ENCODE peak calls at places on chromosomes 11 and 22, in seven cellular contexts. Z is A549, O is astrocyte of the spinal cord, H is MM.1S, Q is AG09309, L is fibroblast of the aortic adventitia, X is AG10803. G is an unnamed sample.
A peak's percentile ranks its signal among the peaks of the same experiment; 100 is the strongest.

GRCh38 chr11:114085965-114086364 is 26.5 kb downstream of the ZBTB16 start:
- DNase-seq in Z (no peak), O (no peak), H (no peak), Q (no peak), L (no peak), X (no peak), G (no peak)

GRCh38 chr11:47980093-47980906 is at the start of gene PTPRJ:
- DNase-seq in Z (peak; percentile 73), O (peak; percentile 64), H (peak; percentile 45), Q (no peak), L (peak; percentile 37), X (peak; percentile 50), G (peak; percentile 65)

GRCh38 chr11:47144541-47144940 is 32.1 kb downstream of the ARFGAP2 start:
- DNase-seq in Z (no peak), O (no peak), H (no peak), Q (no peak), L (no peak), X (no peak), G (no peak)

GRCh38 chr11:85076535-85077330 is 550.4 kb downstream of the DLG2 start:
- DNase-seq in Z (no peak), O (peak; percentile 64), H (peak; percentile 76), Q (no peak), L (peak; percentile 67), X (peak; percentile 49), G (peak; percentile 3)

GRCh38 chr11:9001736-9002135 is 2.1 kb downstream of the NRIP3 start:
- DNase-seq in Z (no peak), O (peak; percentile 84), H (no peak), Q (peak; percentile 48), L (peak; percentile 71), X (peak; percentile 80), G (peak; percentile 92)

GRCh38 chr11:65817312-65817814 is 16.4 kb upstream of the SNX32 start:
- DNase-seq in Z (no peak), O (peak; percentile 6), H (no peak), Q (no peak), L (peak; percentile 27), X (no peak), G (peak; percentile 16)

GRCh38 chr22:35191412-35191811 is 65.9 kb upstream of the HMGXB4 start:
- DNase-seq in Z (no peak), O (peak; percentile 57), H (no peak), Q (peak; percentile 8), L (no peak), X (peak; percentile 34), G (peak; percentile 33)

GRCh38 chr11:32527191-32527590 is 56.4 kb upstream of the EIF3M start:
- DNase-seq in Z (no peak), O (peak; percentile 3), H (no peak), Q (no peak), L (no peak), X (no peak), G (no peak)

GRCh38 chr11:135008001-135008405 is 596.0 kb upstream of the B3GAT1 start:
- DNase-seq in Z (no peak), O (no peak), H (no peak), Q (no peak), L (no peak), X (no peak), G (no peak)

GRCh38 chr22:17083255-17083654 is 1.5 kb upstream of the IL17RA start:
- DNase-seq in Z (no peak), O (no peak), H (no peak), Q (no peak), L (no peak), X (no peak), G (no peak)

GRCh38 chr22:49181942-49182341 is 645.7 kb downstream of the BRD1 start:
- DNase-seq in Z (no peak), O (no peak), H (no peak), Q (no peak), L (no peak), X (no peak), G (no peak)

GRCh38 chr11:85531498-85531897 is 95.6 kb downstream of the DLG2 start:
- DNase-seq in Z (no peak), O (no peak), H (no peak), Q (no peak), L (no peak), X (no peak), G (no peak)

GRCh38 chr11:32297629-32298028 is 137.7 kb downstream of the WT1 start:
- DNase-seq in Z (peak; percentile 57), O (peak; percentile 36), H (peak; percentile 49), Q (peak; percentile 45), L (peak; percentile 64), X (peak; percentile 61), G (peak; percentile 69)

GRCh38 chr22:24426859-24427499 is 420 bp upstream of the ADORA2A start:
- DNase-seq in Z (no peak), O (no peak), H (no peak), Q (no peak), L (no peak), X (no peak), G (no peak)

GRCh38 chr11:110070176-110070575 is 23.0 kb upstream of the ZC3H12C start:
- DNase-seq in Z (no peak), O (no peak), H (no peak), Q (no peak), L (peak; percentile 25), X (no peak), G (no peak)

GRCh38 chr22:50731811-50732624 is 6.0 kb upstream of the ACR start:
- DNase-seq in Z (peak; percentile 48), O (no peak), H (peak; percentile 68), Q (no peak), L (peak; percentile 34), X (peak; percentile 44), G (peak; percentile 50)

GRCh38 chr11:15500643-15501042 is 385.9 kb downstream of the INSC start:
- DNase-seq in Z (no peak), O (no peak), H (no peak), Q (no peak), L (no peak), X (no peak), G (no peak)

GRCh38 chr11:76119032-76119431 is 87.3 kb downstream of the WNT11 start:
- DNase-seq in Z (no peak), O (no peak), H (no peak), Q (no peak), L (no peak), X (no peak), G (no peak)
- TF ChIP-seq CTCF in Z (no peak), O (no peak), H (no peak), Q (peak; percentile 7), L (no peak), X (no peak), G (no peak)

DNA sequence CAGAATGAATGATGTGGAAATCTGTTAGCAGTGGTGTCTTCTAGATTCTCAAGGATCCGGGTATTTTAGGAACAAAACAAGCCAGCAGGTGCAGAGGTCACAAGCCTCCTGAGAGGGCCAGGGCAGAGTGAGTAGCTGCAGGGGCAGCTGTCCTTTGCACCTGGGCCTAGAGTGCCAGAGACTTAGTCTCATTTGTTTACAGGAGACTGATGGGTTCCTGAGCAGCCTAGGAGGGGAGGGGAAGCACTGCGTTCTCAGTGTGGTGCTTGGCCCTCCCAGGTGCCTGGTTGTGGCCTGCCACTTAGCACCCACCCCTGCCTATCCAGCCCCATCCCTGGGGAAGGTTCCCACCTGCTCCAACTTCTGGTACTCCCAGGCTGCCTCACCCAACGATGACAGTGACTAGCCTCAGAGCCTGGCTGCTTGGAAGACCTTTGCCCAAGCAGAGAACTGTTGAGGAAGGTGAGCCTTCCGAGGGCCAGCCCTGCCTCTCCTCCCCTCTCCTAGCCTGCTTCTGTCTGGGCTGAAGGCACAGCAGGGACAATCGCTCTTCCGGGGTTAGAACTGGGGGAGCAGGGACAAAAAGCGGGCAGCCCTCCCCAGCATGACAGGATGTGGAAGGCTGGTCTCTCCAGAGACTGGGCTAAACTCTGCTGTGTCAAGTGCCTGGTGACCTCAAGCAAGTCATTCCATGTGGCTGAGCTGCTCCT is 10.1 kb downstream of the KCNQ1OT1 start:
- DNase-seq in Z (no peak), O (no peak), H (peak; percentile 50), Q (no peak), L (no peak), X (no peak), G (no peak)
- H3K4me3 ChIP-seq in Z (no peak overlapping the region), O (no peak overlapping the region), H (no peak overlapping the region), Q (no peak overlapping the region), L (no peak overlapping the region), X (no peak overlapping the region), G (no peak overlapping the region)

GRCh38 chr11:6568191-6568918 is 35.1 kb downstream of the RRP8 start:
- DNase-seq in Z (no peak), O (peak; percentile 73), H (peak; percentile 26), Q (no peak), L (peak; percentile 85), X (peak; percentile 57), G (peak; percentile 87)
- TF ChIP-seq CTCF in Z (no peak), O (peak; percentile 15), H (no peak), Q (peak; percentile 6), L (no peak), X (no peak), G (no peak)

GRCh38 chr22:22521631-22522030 is 1.6 kb upstream of the ZNF280A start:
- DNase-seq in Z (no peak), O (no peak), H (no peak), Q (no peak), L (no peak), X (no peak), G (no peak)

GRCh38 chr22:22520020-22520656 is at the start of gene ZNF280A:
- DNase-seq in Z (peak; percentile 67), O (peak; percentile 3), H (no peak), Q (no peak), L (peak; percentile 19), X (no peak), G (peak; percentile 59)

GRCh38 chr22:22516992-22517391 is 3.1 kb downstream of the ZNF280A start:
- DNase-seq in Z (no peak), O (no peak), H (no peak), Q (no peak), L (no peak), X (no peak), G (no peak)

GRCh38 chr22:22520667-22521602 is 865 bp upstream of the ZNF280A start:
- DNase-seq in Z (no peak), O (no peak), H (peak; percentile 17), Q (no peak), L (peak; percentile 10), X (no peak), G (peak; percentile 13)

DNA sequence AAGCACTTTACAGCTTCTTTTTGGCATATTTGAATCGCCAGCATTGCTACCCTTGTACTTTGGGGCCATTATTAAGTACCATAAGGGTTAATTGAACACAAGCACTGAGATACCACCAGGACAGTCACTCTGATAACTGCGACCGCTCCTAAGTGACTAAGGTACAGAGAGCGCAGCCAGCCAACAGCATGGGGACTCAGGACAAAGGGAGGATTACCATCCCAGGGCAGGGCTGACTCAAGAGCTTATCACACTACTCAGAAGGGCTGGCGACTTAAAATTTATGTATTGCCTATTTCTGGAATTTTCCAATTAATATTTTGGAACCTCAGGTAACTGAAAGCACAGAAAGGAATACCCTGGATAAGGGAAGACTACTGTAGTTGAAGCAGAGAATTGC is 479 bp downstream of the ZNF280A start:
- DNase-seq in Z (peak; percentile 18), O (no peak), H (no peak), Q (no peak), L (no peak), X (no peak), G (no peak)
- H3K4me3 ChIP-seq in Z (peak overlapping the region; percentile 54), O (no peak overlapping the region), H (no peak overlapping the region), Q (no peak overlapping the region), L (no peak overlapping the region), X (no peak overlapping the region), G (peak overlapping the region; percentile 21)

DNA sequence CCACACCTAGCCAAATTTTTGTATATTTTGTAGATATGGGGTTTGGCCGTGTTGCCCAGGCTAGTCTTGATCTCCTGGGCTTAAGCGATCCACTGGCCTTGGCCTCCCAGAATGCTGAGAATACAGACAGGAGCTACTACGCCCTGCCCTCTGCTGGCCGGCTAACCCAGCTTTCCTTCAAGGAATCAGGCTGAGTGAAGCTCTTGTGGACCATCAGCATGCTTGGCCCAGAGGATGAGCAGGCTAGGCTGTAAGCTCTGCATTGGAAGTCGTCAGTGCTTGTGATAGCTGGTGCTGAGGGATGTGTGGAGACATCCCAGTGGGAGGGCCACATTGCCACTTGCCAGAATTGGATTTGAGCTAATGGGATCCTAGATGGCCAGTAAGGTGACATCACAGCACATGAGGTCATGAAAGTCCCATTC is 60.6 kb downstream of the MED15 start:
- DNase-seq in Z (no peak), O (peak; percentile 47), H (no peak), Q (no peak), L (peak; percentile 67), X (peak; percentile 76), G (peak; percentile 65)
- TF ChIP-seq CTCF in Z (peak; percentile 23), O (peak; percentile 64), H (no peak), Q (peak; percentile 70), L (peak; percentile 67), X (peak; percentile 74), G (peak; percentile 55)